ENCODE peak calls at places on chromosomes 12 and 14, in seven cellular contexts. K, H, Y, D, F, U and B are unnamed samples. For H3K4me1, the result is how much of the 10 kb centered on the place peaks cover.

GRCh38 chr12:100141666-100141997 is 1.0 kb downstream of the BLTP3B start:
- DNase-seq in K (no peak), H (peak), Y (peak), F (peak), U (peak), D (no peak), B (no peak)

GRCh38 chr12:114681149-114681849 is 2.7 kb downstream of the TBX3 start:
- DNase-seq in Y (no peak), H (no peak), F (no peak), K (no peak), D (no peak), U (peak), B (no peak)

GRCh38 chr12:83042441-83043215 is 355.9 kb downstream of the TMTC2 start:
- DNase-seq in U (peak), Y (peak), D (no peak), K (no peak), H (no peak), F (no peak), B (no peak)

GRCh38 chr14:50083467-50084337 is 32.7 kb downstream of the VCPKMT start:
- DNase-seq in U (no peak), K (no peak), D (no peak), H (peak), F (no peak), Y (no peak), B (no peak)

GRCh38 chr14:104518659-104519350 is 60.8 kb upstream of the C14orf180 start:
- DNase-seq in K (no peak), U (no peak), H (no peak), F (no peak), Y (no peak), D (no peak), B (no peak)

GRCh38 chr12:13428538-13429265 is 232.2 kb downstream of the EMP1 start:
- DNase-seq in F (peak), Y (no peak), K (no peak), H (no peak), U (peak), D (no peak), B (no peak)

GRCh38 chr12:24814379-24815086 is 134.4 kb downstream of the BCAT1 start:
- DNase-seq in Y (no peak), U (no peak), K (no peak), F (no peak), H (peak), D (no peak), B (no peak)

GRCh38 chr12:48999371-49000131 is at the start of gene DDN:
- DNase-seq in D (peak), U (peak), Y (no peak), F (no peak), K (no peak), H (peak), B (peak)

GRCh38 chr12:46300906-46301305 is 32.1 kb upstream of the SLC38A1 start:
- DNase-seq in D (no peak), H (peak), K (no peak), F (no peak), U (no peak), Y (no peak), B (no peak)

GRCh38 chr12:110345963-110346362 is 57.5 kb downstream of the ANAPC7 start:
- DNase-seq in Y (peak), U (no peak), H (no peak), D (no peak), K (no peak), F (no peak), B (no peak)

GRCh38 chr12:110343921-110344555 is 59.5 kb downstream of the ANAPC7 start:
- DNase-seq in K (no peak), Y (no peak), H (no peak), U (no peak), D (no peak), F (no peak), B (no peak)

GRCh38 chr12:110343114-110343513 is 60.4 kb downstream of the ANAPC7 start:
- DNase-seq in H (no peak), D (no peak), U (no peak), Y (no peak), F (no peak), K (no peak), B (no peak)

GRCh38 chr12:110344657-110345056 is 58.9 kb downstream of the ANAPC7 start:
- DNase-seq in F (no peak), D (no peak), Y (no peak), K (no peak), U (no peak), H (no peak), B (no peak)

GRCh38 chr12:110345176-110345651 is 58.3 kb downstream of the ANAPC7 start:
- DNase-seq in Y (no peak), K (peak), D (no peak), F (no peak), H (no peak), U (no peak), B (no peak)
- H3K4me1 ChIP-seq in Y (under half), K (under half), D (under half), F (under half), H (under half), U (under half), B (under half)

DNA sequence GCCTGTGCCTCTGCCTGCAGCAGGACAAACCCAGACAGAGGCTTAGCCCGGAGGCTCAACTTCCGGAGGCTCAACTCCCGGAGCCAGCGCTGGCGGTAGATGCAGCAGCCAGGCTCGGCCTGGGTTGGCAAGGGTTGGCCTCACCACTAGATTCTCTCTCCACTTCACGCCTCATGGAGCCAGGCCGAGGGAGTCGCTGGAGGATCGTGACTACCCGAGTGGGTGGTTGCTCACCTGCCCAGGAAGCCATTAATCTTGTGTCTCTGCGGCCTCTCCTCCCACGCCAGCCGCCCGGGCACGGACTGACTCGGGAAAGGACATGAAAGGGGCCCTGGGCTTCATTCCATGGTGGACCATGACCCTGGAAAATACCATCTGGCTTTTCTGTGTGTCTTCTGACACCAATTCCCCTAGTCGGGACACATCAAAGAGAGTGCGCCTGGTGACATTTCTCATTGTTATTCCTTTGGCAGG is 20.8 kb downstream of the ESRRB start:
- DNase-seq in U (peak), D (no peak), H (no peak), K (no peak), F (no peak), Y (no peak), B (no peak)
- H3K4me3 ChIP-seq in U (no peak), D (no peak), H (no peak), K (no peak), F (no peak), Y (no peak), B (no peak)

GRCh38 chr14:106843376-106843775 is 1317.0 kb downstream of the TMEM121 start:
- DNase-seq in K (no peak), D (no peak), Y (no peak), F (no peak), U (no peak), H (no peak), B (no peak)
- H3K27ac ChIP-seq in K (no peak), D (peak), Y (no peak), F (peak), U (no peak), H (no peak), B (peak)

GRCh38 chr14:75823334-75823733 is 158.5 kb downstream of the TGFB3 start:
- DNase-seq in U (peak), D (no peak), F (peak), H (no peak), Y (no peak), K (no peak), B (no peak)
- H3K4me1 ChIP-seq in U (under half), D (under half), F (under half), H (under half), Y (under half), K (under half), B (under half)

GRCh38 chr14:76810953-76811400 is 1.7 kb downstream of the ANGEL1 start:
- DNase-seq in H (peak), U (peak), D (peak), F (no peak), Y (peak), K (no peak), B (peak)
- H3K4me3 ChIP-seq in H (peak), U (peak), D (peak), F (no peak), Y (no peak), K (peak), B (peak)

DNA sequence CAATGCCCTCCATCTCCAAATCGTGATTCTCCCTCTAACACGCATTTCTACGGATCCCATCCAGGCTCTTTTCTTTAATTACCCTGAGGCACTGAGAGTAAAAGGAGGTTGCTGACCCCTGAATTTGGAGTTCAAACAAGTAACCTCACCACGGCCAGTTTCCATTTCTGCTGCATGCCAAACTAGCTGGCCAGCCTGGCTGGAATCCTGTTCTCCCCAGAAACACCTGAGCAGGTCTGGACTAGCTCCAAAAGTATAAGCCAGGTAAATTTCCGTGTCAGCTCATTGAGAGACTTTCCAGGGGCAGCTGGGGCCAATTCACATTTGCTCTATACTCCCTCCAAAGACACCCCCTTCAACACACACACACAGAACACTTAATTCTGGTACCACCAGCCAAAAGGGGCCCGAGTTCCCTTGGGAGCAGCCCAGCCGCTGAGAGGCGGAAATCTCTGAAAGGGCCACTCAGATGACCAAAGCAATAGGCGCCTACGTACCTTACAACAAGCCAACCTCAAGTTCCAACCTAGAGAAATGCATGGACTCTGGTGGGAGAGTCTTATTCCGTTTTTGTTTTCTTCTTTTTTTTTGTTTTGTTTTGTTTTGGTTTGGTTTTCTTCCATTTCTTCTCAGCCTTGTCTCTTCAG is 131.4 kb downstream of the NDUFA12 start:
- DNase-seq in H (no peak), K (no peak), Y (no peak), U (no peak), F (no peak), D (no peak), B (no peak)
- H3K27ac ChIP-seq in H (no peak), K (no peak), Y (no peak), U (no peak), F (no peak), D (no peak), B (no peak)